ENCODE peak calls at places on chromosomes 5 and 9, in five cellular contexts. Z is A549, M is IMR-90, A is H1, P is HepG2. B is an unnamed sample.

GRCh38 chr5:32332971-32333370 is 20.2 kb upstream of the MTMR12 start:
- DNase-seq in M (peak; percentile 49), P (no peak), Z (no peak), A (no peak), B (no peak)

GRCh38 chr9:36092509-36093215 is 43.9 kb upstream of the GLIPR2 start:
- DNase-seq in M (no peak), Z (no peak), P (no peak), A (no peak), B (no peak)

GRCh38 chr5:60510049-60510448 is 189.9 kb downstream of the DEPDC1B start:
- DNase-seq in Z (no peak), M (no peak), A (no peak), P (no peak), B (no peak)

GRCh38 chr9:7402704-7403389 is 396.7 kb downstream of the DMAC1 start:
- DNase-seq in A (no peak), Z (no peak), P (no peak), M (no peak), B (no peak)

GRCh38 chr9:117315236-117315635 is 99.6 kb downstream of the ASTN2 start:
- DNase-seq in A (no peak), Z (no peak), P (no peak), M (no peak), B (no peak)

GRCh38 chr9:126069400-126069955 is 257.2 kb upstream of the MVB12B start:
- DNase-seq in Z (no peak), P (no peak), M (no peak), A (no peak), B (no peak)

GRCh38 chr9:77511525-77511924 is 136.6 kb downstream of the GNA14 start:
- DNase-seq in M (no peak), A (no peak), P (no peak), Z (no peak), B (no peak)

GRCh38 chr5:93359296-93359957 is 221.6 kb downstream of the NR2F1-AS1 start:
- DNase-seq in M (peak; percentile 91), A (no peak), P (no peak), Z (no peak), B (no peak)

GRCh38 chr5:141326088-141326854 is 4.0 kb upstream of the PCDHGA1 start:
- DNase-seq in M (peak; percentile 82), A (no peak), Z (no peak), P (peak; percentile 58), B (peak; percentile 67)

GRCh38 chr5:179803651-179804598 is 2.7 kb downstream of the MGAT4B start:
- DNase-seq in Z (no peak), M (peak; percentile 41), A (no peak), P (peak; percentile 44), B (peak; percentile 47)

GRCh38 chr5:72209515-72210115 is 102.3 kb downstream of the MAP1B start:
- DNase-seq in M (no peak), A (peak; percentile 7), Z (no peak), P (no peak), B (no peak)

GRCh38 chr5:128470663-128471062 is 67.4 kb downstream of the FBN2 start:
- DNase-seq in M (peak; percentile 62), P (no peak), A (no peak), Z (no peak), B (no peak)

GRCh38 chr9:133701981-133702797 is 36.0 kb downstream of the SARDH start:
- DNase-seq in A (no peak), P (no peak), Z (no peak), M (peak; percentile 15), B (no peak)

GRCh38 chr9:96495341-96495740 is 45.4 kb downstream of the HABP4 start:
- DNase-seq in Z (no peak), P (no peak), M (peak; percentile 95), A (no peak), B (no peak)

GRCh38 chr5:27191786-27192505 is 153.6 kb upstream of the CDH9 start:
- DNase-seq in M (peak; percentile 10), A (no peak), P (no peak), Z (no peak), B (no peak)

GRCh38 chr5:96861044-96861443 is 15.3 kb upstream of the ERAP2 start:
- DNase-seq in A (no peak), P (no peak), Z (no peak), M (no peak), B (no peak)
- TF ChIP-seq MAFK in A (no peak), P (no peak), Z (no peak), M (no peak), B (no peak)

DNA sequence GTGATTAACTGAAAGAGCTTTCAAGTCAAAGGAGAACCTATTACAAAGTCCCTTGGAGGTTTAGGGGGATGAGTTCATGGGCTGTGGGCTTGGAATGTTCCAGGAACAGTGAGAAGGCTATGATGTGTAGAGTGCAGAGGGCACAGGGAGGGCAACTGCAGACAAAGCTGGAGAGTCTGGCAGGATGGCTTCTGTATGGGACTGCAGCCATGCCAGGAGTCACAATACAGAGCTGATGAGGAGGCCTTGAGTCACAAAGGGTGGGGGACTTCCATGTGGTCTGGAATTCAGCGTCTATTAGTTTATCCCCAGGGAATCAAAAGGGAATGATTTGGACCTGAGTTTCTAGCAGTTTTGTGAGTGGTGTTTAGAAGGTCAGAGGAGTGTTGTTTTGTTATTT is 14.4 kb upstream of the TEK start:
- DNase-seq in Z (no peak), M (peak; percentile 88), A (no peak), P (no peak), B (no peak)
- TF ChIP-seq RAD21 in Z (no peak), M (no peak), A (no peak), P (no peak), B (no peak)

GRCh38 chr5:178323541-178323865 is 90.9 kb upstream of the PHYKPL start:
- DNase-seq in Z (no peak), A (no peak), M (no peak), P (no peak), B (no peak)
- TF ChIP-seq MAFK in Z (no peak), A (no peak), M (no peak), P (no peak), B (no peak)

GRCh38 chr5:153517105-153517700 is 26.7 kb downstream of the GRIA1 start:
- DNase-seq in A (no peak), P (no peak), M (no peak), Z (no peak), B (no peak)

GRCh38 chr5:153516503-153516902 is 26.0 kb downstream of the GRIA1 start:
- DNase-seq in P (no peak), Z (no peak), M (no peak), A (no peak), B (no peak)

GRCh38 chr5:153511632-153512031 is 21.2 kb downstream of the GRIA1 start:
- DNase-seq in A (no peak), P (no peak), Z (no peak), M (no peak), B (no peak)

GRCh38 chr5:153515269-153515668 is 24.8 kb downstream of the GRIA1 start:
- DNase-seq in P (no peak), A (no peak), M (peak; percentile 59), Z (no peak), B (no peak)

GRCh38 chr5:153513171-153513570 is 22.7 kb downstream of the GRIA1 start:
- DNase-seq in P (no peak), Z (no peak), M (peak; percentile 63), A (no peak), B (no peak)
- TF ChIP-seq RAD21 in P (no peak), Z (no peak), M (no peak), A (no peak), B (no peak)

GRCh38 chr5:88957000-88957399 is 74.0 kb upstream of the MEF2C start:
- DNase-seq in Z (no peak), M (no peak), P (no peak), A (no peak), B (no peak)
- TF ChIP-seq MAFK in Z (no peak), M (no peak), P (no peak), A (no peak), B (no peak)

GRCh38 chr5:59182722-59183121 is 599.8 kb downstream of the RAB3C start:
- DNase-seq in Z (no peak), A (peak; percentile 47), M (no peak), P (no peak), B (no peak)
- TF ChIP-seq RAD21 in Z (no peak), A (no peak), M (no peak), P (no peak), B (no peak)